ENCODE peak calls at places on chromosomes 2 and 18, in eight cellular contexts. One of them, this sample, is unnamed.

GRCh38 chr18:77899972-77900754 is 650.5 kb downstream of the GALR1 start:
- DNase-seq in activated naive CD4-positive, alpha-beta T cell: no peak
- DNase-seq in OCI-LY7: no peak
- DNase-seq in fibroblast of pulmonary artery: peak; percentile 27
- DNase-seq in occipital lobe: no peak
- DNase-seq in posterior cingulate gyrus: no peak
- DNase-seq in CD8-positive, alpha-beta T cell: peak; percentile 47
- DNase-seq in stimulated activated CD4-positive, alpha-beta T cell treated with anti-CD3 and anti-CD28 coated beads, Interleukin-4, amount 100 ng/mL, for 24 hours: peak; percentile 47
- DNase-seq in this sample: peak; percentile 84

GRCh38 chr2:64021578-64021977 is 2.4 kb upstream of the VPS54 start:
- DNase-seq in activated naive CD4-positive, alpha-beta T cell: no peak
- DNase-seq in OCI-LY7: no peak
- DNase-seq in fibroblast of pulmonary artery: peak; percentile 14
- DNase-seq in occipital lobe: no peak
- DNase-seq in posterior cingulate gyrus: no peak
- DNase-seq in CD8-positive, alpha-beta T cell: no peak
- DNase-seq in stimulated activated CD4-positive, alpha-beta T cell treated with anti-CD3 and anti-CD28 coated beads, Interleukin-4, amount 100 ng/mL, for 24 hours: no peak
- DNase-seq in this sample: peak; percentile 10

GRCh38 chr2:204751472-204751871 is 206.2 kb downstream of the PARD3B start:
- DNase-seq in activated naive CD4-positive, alpha-beta T cell: no peak
- DNase-seq in OCI-LY7: no peak
- DNase-seq in fibroblast of pulmonary artery: no peak
- DNase-seq in occipital lobe: no peak
- DNase-seq in posterior cingulate gyrus: no peak
- DNase-seq in CD8-positive, alpha-beta T cell: no peak
- DNase-seq in stimulated activated CD4-positive, alpha-beta T cell treated with anti-CD3 and anti-CD28 coated beads, Interleukin-4, amount 100 ng/mL, for 24 hours: no peak
- DNase-seq in this sample: no peak

GRCh38 chr2:130198343-130198742 is at the start of gene TUBA3E:
- DNase-seq in activated naive CD4-positive, alpha-beta T cell: no peak
- DNase-seq in OCI-LY7: no peak
- DNase-seq in fibroblast of pulmonary artery: no peak
- DNase-seq in occipital lobe: no peak
- DNase-seq in posterior cingulate gyrus: no peak
- DNase-seq in CD8-positive, alpha-beta T cell: no peak
- DNase-seq in stimulated activated CD4-positive, alpha-beta T cell treated with anti-CD3 and anti-CD28 coated beads, Interleukin-4, amount 100 ng/mL, for 24 hours: no peak
- DNase-seq in this sample: no peak

GRCh38 chr2:171217330-171217729 is 56.6 kb upstream of the TLK1 start:
- DNase-seq in activated naive CD4-positive, alpha-beta T cell: no peak
- DNase-seq in OCI-LY7: no peak
- DNase-seq in fibroblast of pulmonary artery: no peak
- DNase-seq in occipital lobe: no peak
- DNase-seq in posterior cingulate gyrus: no peak
- DNase-seq in CD8-positive, alpha-beta T cell: no peak
- DNase-seq in stimulated activated CD4-positive, alpha-beta T cell treated with anti-CD3 and anti-CD28 coated beads, Interleukin-4, amount 100 ng/mL, for 24 hours: no peak
- DNase-seq in this sample: no peak

GRCh38 chr2:239052046-239052445 is 204.2 kb downstream of the TWIST2 start:
- DNase-seq in activated naive CD4-positive, alpha-beta T cell: no peak
- DNase-seq in OCI-LY7: no peak
- DNase-seq in fibroblast of pulmonary artery: no peak
- DNase-seq in occipital lobe: no peak
- DNase-seq in posterior cingulate gyrus: no peak
- DNase-seq in CD8-positive, alpha-beta T cell: no peak
- DNase-seq in stimulated activated CD4-positive, alpha-beta T cell treated with anti-CD3 and anti-CD28 coated beads, Interleukin-4, amount 100 ng/mL, for 24 hours: no peak
- DNase-seq in this sample: no peak

GRCh38 chr2:180747728-180748127 is 232.7 kb upstream of the UBE2E3 start:
- DNase-seq in activated naive CD4-positive, alpha-beta T cell: no peak
- DNase-seq in OCI-LY7: no peak
- DNase-seq in fibroblast of pulmonary artery: peak; percentile 24
- DNase-seq in occipital lobe: no peak
- DNase-seq in posterior cingulate gyrus: no peak
- DNase-seq in CD8-positive, alpha-beta T cell: no peak
- DNase-seq in stimulated activated CD4-positive, alpha-beta T cell treated with anti-CD3 and anti-CD28 coated beads, Interleukin-4, amount 100 ng/mL, for 24 hours: no peak
- DNase-seq in this sample: no peak

GRCh38 chr18:23943104-23943503 is 71.5 kb upstream of the TTC39C start:
- DNase-seq in activated naive CD4-positive, alpha-beta T cell: no peak
- DNase-seq in OCI-LY7: no peak
- DNase-seq in fibroblast of pulmonary artery: no peak
- DNase-seq in occipital lobe: no peak
- DNase-seq in posterior cingulate gyrus: no peak
- DNase-seq in CD8-positive, alpha-beta T cell: no peak
- DNase-seq in stimulated activated CD4-positive, alpha-beta T cell treated with anti-CD3 and anti-CD28 coated beads, Interleukin-4, amount 100 ng/mL, for 24 hours: peak; percentile 57
- DNase-seq in this sample: no peak

GRCh38 chr2:64548795-64549194 is 24.7 kb downstream of the AFTPH start:
- DNase-seq in activated naive CD4-positive, alpha-beta T cell: no peak
- DNase-seq in OCI-LY7: no peak
- DNase-seq in fibroblast of pulmonary artery: no peak
- DNase-seq in occipital lobe: no peak
- DNase-seq in posterior cingulate gyrus: no peak
- DNase-seq in CD8-positive, alpha-beta T cell: no peak
- DNase-seq in stimulated activated CD4-positive, alpha-beta T cell treated with anti-CD3 and anti-CD28 coated beads, Interleukin-4, amount 100 ng/mL, for 24 hours: no peak
- DNase-seq in this sample: no peak

GRCh38 chr2:60565472-60565871 is 12.0 kb upstream of the BCL11A start:
- DNase-seq in activated naive CD4-positive, alpha-beta T cell: no peak
- DNase-seq in OCI-LY7: peak; percentile 77
- DNase-seq in fibroblast of pulmonary artery: peak; percentile 45
- DNase-seq in occipital lobe: no peak
- DNase-seq in posterior cingulate gyrus: no peak
- DNase-seq in CD8-positive, alpha-beta T cell: no peak
- DNase-seq in stimulated activated CD4-positive, alpha-beta T cell treated with anti-CD3 and anti-CD28 coated beads, Interleukin-4, amount 100 ng/mL, for 24 hours: no peak
- DNase-seq in this sample: peak; percentile 66

GRCh38 chr2:234673961-234674759 is 177.3 kb upstream of the ARL4C start:
- DNase-seq in activated naive CD4-positive, alpha-beta T cell: no peak
- DNase-seq in OCI-LY7: no peak
- DNase-seq in fibroblast of pulmonary artery: no peak
- DNase-seq in occipital lobe: no peak
- DNase-seq in posterior cingulate gyrus: no peak
- DNase-seq in CD8-positive, alpha-beta T cell: no peak
- DNase-seq in stimulated activated CD4-positive, alpha-beta T cell treated with anti-CD3 and anti-CD28 coated beads, Interleukin-4, amount 100 ng/mL, for 24 hours: no peak
- DNase-seq in this sample: no peak